ENCODE peak calls at places on chromosomes 4 and X, in four cellular contexts. Z is H1, I is K562, Q is GM12878. N is an unnamed sample.
A peak's percentile ranks its signal among the peaks of the same experiment; 100 is the strongest.

GRCh38 chr4:77600521-77601451 is 4.8 kb upstream of the CXCL13 start:
- DNase-seq in Z (no peak), Q (no peak), I (peak; percentile 48), N (peak; percentile 28)

GRCh38 chr4:185394568-185395254 is 1.0 kb downstream of the LRP2BP start:
- DNase-seq in Q (no peak), I (peak; percentile 23), Z (no peak), N (no peak)

GRCh38 chr4:8534129-8534528 is 46.1 kb upstream of the GPR78 start:
- DNase-seq in I (no peak), Q (peak; percentile 89), Z (peak; percentile 58), N (no peak)

GRCh38 chr4:48778431-48779094 is 1.5 kb downstream of the FRYL start:
- DNase-seq in Z (no peak), Q (no peak), I (peak; percentile 16), N (peak; percentile 19)

GRCh38 chrX:150856101-150856500 is 42.4 kb downstream of the CD99L2 start:
- DNase-seq in I (no peak), Z (no peak), Q (no peak), N (no peak)

GRCh38 chrX:104921606-104922205 is 298.8 kb downstream of the TEX13A start:
- DNase-seq in Z (no peak), I (no peak), Q (no peak), N (no peak)

GRCh38 chr4:168491563-168491962 is 5.3 kb upstream of the PALLD start:
- DNase-seq in Z (no peak), I (no peak), Q (no peak), N (no peak)

GRCh38 chr4:288891-289290 is 16.4 kb downstream of the ZNF732 start:
- DNase-seq in Q (no peak), I (no peak), Z (no peak), N (no peak)

GRCh38 chrX:134745636-134746378 is 87.5 kb upstream of the PLAC1 start:
- DNase-seq in I (no peak), Q (no peak), Z (no peak), N (no peak)

GRCh38 chrX:55919367-55920221 is 202.0 kb downstream of the RRAGB start:
- DNase-seq in I (no peak), Q (peak; percentile 85), Z (no peak), N (no peak)

GRCh38 chr4:94939791-94940530 is 182.2 kb downstream of the BMPR1B start:
- DNase-seq in Q (no peak), I (no peak), Z (no peak), N (no peak)

GRCh38 chr4:8230033-8230432 is 30.9 kb downstream of the SH3TC1 start:
- DNase-seq in I (no peak), Z (no peak), Q (no peak), N (no peak)

GRCh38 chrX:3757510-3758025 is 44.1 kb upstream of the PRKX start:
- DNase-seq in Z (no peak), Q (no peak), I (no peak), N (no peak)

GRCh38 chrX:1385251-1385794 is 6.6 kb downstream of the SLC25A6 start:
- DNase-seq in Q (no peak), I (no peak), Z (peak; percentile 45), N (no peak)

GRCh38 chrX:136608295-136608933 is 39.5 kb upstream of the CD40LG start:
- DNase-seq in I (no peak), Z (peak; percentile 42), Q (no peak), N (no peak)

GRCh38 chr4:137685357-137685756 is 153.1 kb upstream of the PCDH18 start:
- DNase-seq in Q (no peak), I (no peak), Z (no peak), N (no peak)

GRCh38 chr4:184408021-184408710 is 66.2 kb downstream of the IRF2 start:
- DNase-seq in Q (no peak), I (no peak), Z (no peak), N (no peak)

GRCh38 chr4:165502919-165503907 is 124.4 kb downstream of the CPE start:
- DNase-seq in Q (no peak), I (no peak), Z (no peak), N (peak; percentile 88)

GRCh38 chr4:1938027-1938426 is 66.8 kb downstream of the NSD2 start:
- DNase-seq in Z (no peak), I (no peak), Q (no peak), N (no peak)

GRCh38 chrX:42098897-42099296 is 175.5 kb upstream of the CASK start:
- DNase-seq in Z (no peak), Q (no peak), I (no peak), N (no peak)

GRCh38 chrX:1904663-1905218 is 289.9 kb downstream of the ASMT start:
- DNase-seq in I (no peak), Z (no peak), Q (no peak), N (no peak)

GRCh38 chr4:182207806-182208483 is 35.3 kb upstream of the TENM3 start:
- DNase-seq in I (no peak), Z (no peak), Q (no peak), N (no peak)

GRCh38 chr4:40194602-40195161 is 2.1 kb upstream of the RHOH start:
- DNase-seq in Z (no peak), Q (no peak), I (no peak), N (peak; percentile 36)

GRCh38 chrX:56800801-56801200 is 71.8 kb downstream of the NBDY start:
- DNase-seq in Q (no peak), I (no peak), Z (no peak), N (no peak)

GRCh38 chrX:22159071-22159470 is 113.6 kb upstream of the CBLL2 start:
- DNase-seq in Z (no peak), Q (no peak), I (no peak), N (no peak)

GRCh38 chr4:149987330-149987751 is 90.9 kb upstream of the DCLK2 start:
- DNase-seq in Q (no peak), Z (no peak), I (no peak), N (no peak)

GRCh38 chrX:140815868-140816267 is 106.3 kb downstream of the LINC00632 start:
- DNase-seq in Q (no peak), I (no peak), Z (no peak), N (no peak)

GRCh38 chr4:10958226-10958856 is 273.8 kb upstream of the CLNK start:
- DNase-seq in I (no peak), Z (no peak), Q (no peak), N (no peak)

GRCh38 chr4:6205584-6205965 is 5.2 kb upstream of the JAKMIP1 start:
- DNase-seq in Z (no peak), I (no peak), Q (no peak), N (no peak)

GRCh38 chr4:173121044-173121685 is 47.4 kb upstream of the GALNT7 start:
- DNase-seq in I (peak; percentile 31), Z (no peak), Q (peak; percentile 11), N (no peak)

GRCh38 chr4:184384056-184384809 is 90.1 kb downstream of the IRF2 start:
- DNase-seq in Q (peak; percentile 92), I (no peak), Z (no peak), N (peak; percentile 86)

GRCh38 chr4:165965503-165965902 is 92.5 kb downstream of the TLL1 start:
- DNase-seq in Z (no peak), Q (no peak), I (no peak), N (peak; percentile 1)

GRCh38 chrX:39828971-39829370 is 268.8 kb downstream of the BCOR start:
- DNase-seq in I (no peak), Z (no peak), Q (no peak), N (no peak)

GRCh38 chrX:53080628-53081580 is 1.3 kb upstream of the TSPYL2 start:
- DNase-seq in Z (no peak), Q (no peak), I (no peak), N (no peak)

GRCh38 chr4:8472689-8473197 is 32.2 kb downstream of the TRMT44 start:
- DNase-seq in Z (no peak), I (no peak), Q (no peak), N (no peak)

GRCh38 chr4:169410839-169411770 is 140.3 kb upstream of the SH3RF1 start:
- DNase-seq in I (no peak), Z (no peak), Q (peak; percentile 93), N (no peak)

GRCh38 chr4:122617597-122618593 is 3.0 kb downstream of the IL21 start:
- DNase-seq in I (no peak), Z (no peak), Q (no peak), N (no peak)
- TF ChIP-seq BRCA1 in I (no peak), Z (no peak), Q (no peak), N (no peak)

DNA sequence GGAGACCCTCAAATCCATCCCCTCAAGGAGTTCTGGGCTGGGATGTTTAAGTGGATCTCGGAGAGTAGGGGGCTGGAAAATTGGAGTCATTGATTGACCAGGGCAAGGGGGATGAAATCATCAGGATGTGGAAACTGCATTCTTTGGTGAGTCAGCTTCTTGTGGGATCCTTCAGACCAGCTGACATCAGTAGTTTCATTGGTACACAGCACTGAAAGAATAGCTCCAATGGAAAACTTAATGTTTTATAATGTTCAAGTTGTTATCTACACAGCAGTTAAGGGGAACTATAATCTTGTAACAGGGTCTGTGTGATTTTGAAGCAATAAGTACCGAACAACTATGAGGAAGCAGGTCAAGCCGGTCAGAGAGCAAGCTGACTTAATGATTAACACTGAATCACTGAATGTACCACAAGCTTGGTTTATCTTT is 506.1 kb downstream of the RPA4 start:
- DNase-seq in Z (no peak), Q (no peak), I (no peak), N (no peak)
- TF ChIP-seq BRCA1 in Z (no peak), Q (no peak), I (no peak), N (no peak)

DNA sequence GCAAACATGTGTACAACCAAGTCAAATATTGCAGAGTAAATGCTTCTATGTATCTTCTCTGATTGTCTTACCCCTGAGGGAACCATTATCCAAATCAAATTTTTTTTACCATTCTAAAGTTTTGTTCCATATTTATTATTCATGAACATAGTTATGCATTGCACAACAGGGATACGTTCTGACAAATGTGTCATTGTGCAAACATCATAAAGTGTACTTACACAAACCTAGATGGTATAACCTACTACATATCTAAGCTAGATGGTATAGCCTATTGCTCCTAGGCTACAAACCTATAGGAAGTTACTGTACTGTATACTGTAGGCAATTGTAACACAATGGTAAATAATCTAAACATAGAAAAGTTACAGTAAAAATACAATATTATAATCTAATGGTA is 23.4 kb downstream of the BEX3 start:
- DNase-seq in I (no peak), Z (no peak), Q (no peak), N (no peak)
- TF ChIP-seq BRCA1 in I (no peak), Z (no peak), Q (no peak), N (no peak)

DNA sequence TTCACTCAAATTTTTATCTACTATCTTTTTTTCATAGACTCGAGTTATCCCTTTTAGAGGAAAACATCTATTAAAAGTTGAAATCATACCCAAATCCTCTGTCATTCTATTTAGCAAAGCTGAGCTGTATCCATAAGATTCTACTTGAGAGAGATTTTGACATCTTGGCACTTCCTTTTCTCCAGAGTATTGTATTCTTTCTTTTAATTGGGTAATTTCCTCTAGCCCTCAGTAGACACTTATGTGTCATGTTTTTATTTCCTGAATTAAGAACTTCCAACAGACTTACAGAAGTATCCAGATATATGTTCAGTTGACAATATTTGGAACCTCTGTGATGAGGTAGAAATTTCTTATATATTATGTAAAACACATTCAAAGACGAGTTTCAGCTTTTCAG is 201.6 kb upstream of the NR3C2 start:
- DNase-seq in I (no peak), Q (no peak), Z (no peak), N (no peak)
- TF ChIP-seq BRCA1 in I (no peak), Q (no peak), Z (no peak), N (no peak)

N was measured in HepG2.